ENCODE peak calls at places on chromosome 15, in eight cellular contexts. One of them, this sample, is unnamed.
A peak's percentile ranks its signal among the peaks of the same experiment; 100 is the strongest.

GRCh38 chr15:78263351-78263781 is 996 bp upstream of the DNAJA4 start:
- DNase-seq in AG10803: no peak
- DNase-seq in hepatocyte: no peak
- DNase-seq in foreskin fibroblast: no peak
- DNase-seq in cardiac muscle cell: no peak
- DNase-seq in endothelial cell: no peak
- DNase-seq in sigmoid colon: no peak
- DNase-seq in GM10248: no peak
- DNase-seq in this sample: no peak

GRCh38 chr15:66985653-66986052 is 79.7 kb upstream of the SMAD3 start:
- DNase-seq in AG10803: no peak
- DNase-seq in hepatocyte: no peak
- DNase-seq in foreskin fibroblast: no peak
- DNase-seq in cardiac muscle cell: no peak
- DNase-seq in endothelial cell: no peak
- DNase-seq in sigmoid colon: no peak
- DNase-seq in GM10248: no peak
- DNase-seq in this sample: no peak

GRCh38 chr15:101489236-101489632 is 273 bp downstream of the PCSK6 start:
- DNase-seq in AG10803: no peak
- DNase-seq in hepatocyte: peak; percentile 73
- DNase-seq in foreskin fibroblast: peak; percentile 26
- DNase-seq in cardiac muscle cell: peak; percentile 73
- DNase-seq in endothelial cell: peak; percentile 44
- DNase-seq in sigmoid colon: no peak
- DNase-seq in GM10248: peak; percentile 64
- DNase-seq in this sample: no peak

GRCh38 chr15:52668133-52668532 is 11.1 kb downstream of the ATOSA start:
- DNase-seq in AG10803: no peak
- DNase-seq in hepatocyte: no peak
- DNase-seq in foreskin fibroblast: peak; percentile 14
- DNase-seq in cardiac muscle cell: no peak
- DNase-seq in endothelial cell: no peak
- DNase-seq in sigmoid colon: no peak
- DNase-seq in GM10248: no peak
- DNase-seq in this sample: no peak

GRCh38 chr15:57647791-57648130 is 56.1 kb downstream of the MYZAP start:
- DNase-seq in AG10803: no peak
- DNase-seq in hepatocyte: peak; percentile 76
- DNase-seq in foreskin fibroblast: peak; percentile 78
- DNase-seq in cardiac muscle cell: peak; percentile 53
- DNase-seq in endothelial cell: no peak
- DNase-seq in sigmoid colon: no peak
- DNase-seq in GM10248: no peak
- DNase-seq in this sample: no peak

GRCh38 chr15:66763186-66764066 is 61.4 kb downstream of the SMAD6 start:
- DNase-seq in AG10803: peak; percentile 62
- DNase-seq in hepatocyte: peak; percentile 61
- DNase-seq in foreskin fibroblast: peak; percentile 48
- DNase-seq in cardiac muscle cell: peak; percentile 76
- DNase-seq in endothelial cell: no peak
- DNase-seq in sigmoid colon: peak; percentile 87
- DNase-seq in GM10248: no peak
- DNase-seq in this sample: no peak

GRCh38 chr15:90617668-90618097 is 88.0 kb downstream of the CRTC3 start:
- DNase-seq in AG10803: no peak
- DNase-seq in hepatocyte: no peak
- DNase-seq in foreskin fibroblast: no peak
- DNase-seq in cardiac muscle cell: no peak
- DNase-seq in endothelial cell: no peak
- DNase-seq in sigmoid colon: no peak
- DNase-seq in GM10248: no peak
- DNase-seq in this sample: no peak

GRCh38 chr15:98515186-98515585 is 133.2 kb upstream of the IGF1R start:
- DNase-seq in AG10803: no peak
- DNase-seq in hepatocyte: no peak
- DNase-seq in foreskin fibroblast: no peak
- DNase-seq in cardiac muscle cell: no peak
- DNase-seq in endothelial cell: no peak
- DNase-seq in sigmoid colon: no peak
- DNase-seq in GM10248: no peak
- DNase-seq in this sample: no peak

GRCh38 chr15:70632981-70633380 is 130.4 kb downstream of the UACA start:
- DNase-seq in AG10803: no peak
- DNase-seq in hepatocyte: no peak
- DNase-seq in foreskin fibroblast: no peak
- DNase-seq in cardiac muscle cell: no peak
- DNase-seq in endothelial cell: no peak
- DNase-seq in sigmoid colon: no peak
- DNase-seq in GM10248: no peak
- DNase-seq in this sample: no peak

GRCh38 chr15:35545825-35546580 is at the start of gene DPH6:
- DNase-seq in AG10803: peak; percentile 84
- DNase-seq in hepatocyte: peak; percentile 90
- DNase-seq in foreskin fibroblast: peak; percentile 91
- DNase-seq in cardiac muscle cell: peak; percentile 89
- DNase-seq in endothelial cell: peak; percentile 82
- DNase-seq in sigmoid colon: peak; percentile 90
- DNase-seq in GM10248: peak; percentile 78
- DNase-seq in this sample: peak; percentile 81

GRCh38 chr15:80070840-80071239 is 11.4 kb downstream of the ZFAND6 start:
- DNase-seq in AG10803: peak; percentile 66
- DNase-seq in hepatocyte: no peak
- DNase-seq in foreskin fibroblast: peak; percentile 45
- DNase-seq in cardiac muscle cell: peak; percentile 41
- DNase-seq in endothelial cell: no peak
- DNase-seq in sigmoid colon: no peak
- DNase-seq in GM10248: no peak
- DNase-seq in this sample: no peak

GRCh38 chr15:39455502-39455991 is 125.3 kb upstream of the THBS1 start:
- DNase-seq in AG10803: peak; percentile 85
- DNase-seq in hepatocyte: peak; percentile 65
- DNase-seq in foreskin fibroblast: peak; percentile 92
- DNase-seq in cardiac muscle cell: no peak
- DNase-seq in endothelial cell: no peak
- DNase-seq in sigmoid colon: no peak
- DNase-seq in GM10248: no peak
- DNase-seq in this sample: no peak

GRCh38 chr15:69963375-69963774 is 134.3 kb downstream of the TLE3 start:
- DNase-seq in AG10803: no peak
- DNase-seq in hepatocyte: no peak
- DNase-seq in foreskin fibroblast: no peak
- DNase-seq in cardiac muscle cell: no peak
- DNase-seq in endothelial cell: no peak
- DNase-seq in sigmoid colon: no peak
- DNase-seq in GM10248: no peak
- DNase-seq in this sample: no peak

GRCh38 chr15:36658321-36658720 is 78.9 kb downstream of the CDIN1 start:
- DNase-seq in AG10803: peak; percentile 71
- DNase-seq in hepatocyte: no peak
- DNase-seq in foreskin fibroblast: peak; percentile 78
- DNase-seq in cardiac muscle cell: no peak
- DNase-seq in endothelial cell: no peak
- DNase-seq in sigmoid colon: no peak
- DNase-seq in GM10248: no peak
- DNase-seq in this sample: no peak

GRCh38 chr15:62977952-62978811 is 64.4 kb upstream of the TPM1 start:
- DNase-seq in AG10803: peak; percentile 91
- DNase-seq in hepatocyte: no peak
- DNase-seq in foreskin fibroblast: peak; percentile 56
- DNase-seq in cardiac muscle cell: no peak
- DNase-seq in endothelial cell: no peak
- DNase-seq in sigmoid colon: no peak
- DNase-seq in GM10248: no peak
- DNase-seq in this sample: no peak

GRCh38 chr15:94792166-94792565 is 560.8 kb downstream of the MCTP2 start:
- DNase-seq in AG10803: no peak
- DNase-seq in hepatocyte: no peak
- DNase-seq in foreskin fibroblast: peak; percentile 20
- DNase-seq in cardiac muscle cell: no peak
- DNase-seq in endothelial cell: no peak
- DNase-seq in sigmoid colon: no peak
- DNase-seq in GM10248: no peak
- DNase-seq in this sample: no peak

GRCh38 chr15:90620379-90621134 is 90.8 kb downstream of the CRTC3 start:
- DNase-seq in AG10803: no peak
- DNase-seq in hepatocyte: no peak
- DNase-seq in foreskin fibroblast: no peak
- DNase-seq in cardiac muscle cell: no peak
- DNase-seq in endothelial cell: no peak
- DNase-seq in sigmoid colon: no peak
- DNase-seq in GM10248: peak; percentile 84
- DNase-seq in this sample: no peak

DNA sequence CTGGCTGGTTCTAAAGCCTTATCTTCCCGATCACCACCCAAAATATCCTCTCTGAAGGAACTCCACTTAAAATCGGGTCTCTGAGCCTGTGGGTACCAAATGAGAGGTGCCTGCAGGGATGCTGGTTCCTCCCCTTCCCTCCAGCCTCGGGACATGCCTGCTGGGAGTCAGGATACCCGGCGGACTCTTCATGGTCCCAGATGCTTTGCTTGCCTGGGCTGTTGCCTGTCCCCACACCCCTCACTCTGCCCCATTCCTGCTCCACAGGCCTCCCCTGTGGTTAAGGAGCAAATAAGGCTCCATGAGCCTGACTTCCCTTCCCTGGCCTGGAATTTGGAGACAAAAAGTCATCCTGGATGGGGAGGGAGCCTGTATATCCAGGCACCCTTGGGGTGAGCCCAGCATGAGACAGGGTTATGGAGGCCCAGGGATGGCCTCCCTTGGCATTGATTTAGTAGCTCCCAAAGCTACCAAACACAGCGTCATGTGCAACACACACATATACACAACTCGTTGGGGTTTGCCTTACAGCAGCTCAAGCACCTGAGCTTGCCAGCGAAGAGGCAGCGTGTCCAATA is 12.3 kb upstream of the CORO2B start:
- DNase-seq in AG10803: no peak
- DNase-seq in hepatocyte: no peak
- DNase-seq in foreskin fibroblast: no peak
- DNase-seq in cardiac muscle cell: no peak
- DNase-seq in endothelial cell: no peak
- DNase-seq in sigmoid colon: peak; percentile 43
- DNase-seq in GM10248: no peak
- DNase-seq in this sample: no peak
- TF ChIP-seq CTCF in AG10803: no peak
- TF ChIP-seq CTCF in hepatocyte: no peak
- TF ChIP-seq CTCF in foreskin fibroblast: no peak
- TF ChIP-seq CTCF in cardiac muscle cell: no peak
- TF ChIP-seq CTCF in endothelial cell: no peak
- TF ChIP-seq CTCF in sigmoid colon: no peak
- TF ChIP-seq CTCF in GM10248: no peak
- TF ChIP-seq CTCF in this sample: no peak

GRCh38 chr15:44593042-44593736 is 56.2 kb downstream of the EIF3J start:
- DNase-seq in AG10803: no peak
- DNase-seq in hepatocyte: no peak
- DNase-seq in foreskin fibroblast: peak; percentile 16
- DNase-seq in cardiac muscle cell: no peak
- DNase-seq in endothelial cell: no peak
- DNase-seq in sigmoid colon: no peak
- DNase-seq in GM10248: no peak
- DNase-seq in this sample: no peak
- TF ChIP-seq CTCF in AG10803: peak; percentile 47
- TF ChIP-seq CTCF in hepatocyte: peak; percentile 49
- TF ChIP-seq CTCF in foreskin fibroblast: peak; percentile 47
- TF ChIP-seq CTCF in cardiac muscle cell: peak; percentile 55
- TF ChIP-seq CTCF in endothelial cell: peak; percentile 41
- TF ChIP-seq CTCF in sigmoid colon: no peak
- TF ChIP-seq CTCF in GM10248: peak; percentile 32
- TF ChIP-seq CTCF in this sample: peak; percentile 54

GRCh38 chr15:55403531-55403930 is 4.6 kb downstream of the CCPG1 start:
- DNase-seq in AG10803: peak; percentile 69
- DNase-seq in hepatocyte: peak; percentile 7
- DNase-seq in foreskin fibroblast: peak; percentile 33
- DNase-seq in cardiac muscle cell: no peak
- DNase-seq in endothelial cell: no peak
- DNase-seq in sigmoid colon: no peak
- DNase-seq in GM10248: no peak
- DNase-seq in this sample: no peak

GRCh38 chr15:55402707-55403106 is 5.5 kb downstream of the CCPG1 start:
- DNase-seq in AG10803: peak; percentile 53
- DNase-seq in hepatocyte: no peak
- DNase-seq in foreskin fibroblast: peak; percentile 7
- DNase-seq in cardiac muscle cell: no peak
- DNase-seq in endothelial cell: no peak
- DNase-seq in sigmoid colon: no peak
- DNase-seq in GM10248: no peak
- DNase-seq in this sample: no peak

GRCh38 chr15:55407631-55407948 is 569 bp downstream of the CCPG1 start:
- DNase-seq in AG10803: no peak
- DNase-seq in hepatocyte: no peak
- DNase-seq in foreskin fibroblast: no peak
- DNase-seq in cardiac muscle cell: no peak
- DNase-seq in endothelial cell: no peak
- DNase-seq in sigmoid colon: no peak
- DNase-seq in GM10248: no peak
- DNase-seq in this sample: no peak

GRCh38 chr15:55407949-55408766 is at the start of the genes CCPG1 and PIERCE2:
- DNase-seq in AG10803: peak; percentile 96
- DNase-seq in hepatocyte: peak; percentile 96
- DNase-seq in foreskin fibroblast: peak; percentile 98
- DNase-seq in cardiac muscle cell: peak; percentile 95
- DNase-seq in endothelial cell: peak; percentile 95
- DNase-seq in sigmoid colon: peak; percentile 95
- DNase-seq in GM10248: peak; percentile 94
- DNase-seq in this sample: peak; percentile 91
- TF ChIP-seq CTCF in AG10803: peak; percentile 61
- TF ChIP-seq CTCF in hepatocyte: peak; percentile 51
- TF ChIP-seq CTCF in foreskin fibroblast: peak; percentile 58
- TF ChIP-seq CTCF in cardiac muscle cell: peak; percentile 73
- TF ChIP-seq CTCF in endothelial cell: peak; percentile 92
- TF ChIP-seq CTCF in sigmoid colon: peak; percentile 92
- TF ChIP-seq CTCF in GM10248: peak; percentile 42
- TF ChIP-seq CTCF in this sample: peak; percentile 73

DNA sequence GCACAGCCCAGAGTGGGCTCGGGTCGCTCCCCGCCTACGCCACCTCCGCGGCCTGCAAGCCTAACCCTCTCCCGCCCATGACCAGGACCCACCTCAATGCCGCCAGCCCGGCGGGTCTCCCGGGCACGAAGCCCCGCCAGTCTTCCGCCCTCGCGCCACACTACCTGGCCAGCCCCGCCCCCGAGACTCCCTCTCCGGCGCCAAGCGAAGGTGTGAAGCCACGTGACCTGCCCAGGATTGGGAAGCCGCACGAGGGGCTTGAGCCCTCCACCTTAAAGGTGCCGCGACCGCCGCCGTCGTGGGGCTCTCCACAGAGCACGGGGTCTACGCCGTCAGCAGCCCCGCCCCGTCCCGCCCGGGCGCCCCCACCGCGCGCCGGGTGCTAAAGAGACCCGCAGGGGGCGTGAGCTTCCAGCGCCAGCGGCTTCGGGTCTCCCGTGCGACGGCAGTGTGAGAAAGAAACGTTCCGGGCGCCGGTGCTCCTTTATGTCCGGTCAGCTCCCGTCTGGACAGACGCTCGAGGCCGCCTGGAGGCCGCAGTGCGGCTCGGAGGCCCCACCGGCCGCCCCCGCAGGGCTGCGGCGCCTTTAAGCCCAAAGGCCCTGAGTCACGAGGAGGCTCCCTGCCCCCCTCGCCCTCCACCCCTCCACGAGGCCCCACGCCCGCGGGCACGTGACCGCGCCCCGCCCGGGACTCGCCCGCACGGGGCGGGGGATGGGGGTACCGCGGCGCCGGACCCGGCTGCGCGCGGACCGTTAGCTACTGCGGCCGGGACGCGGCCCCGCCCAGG is at the start of gene CPEB1:
- DNase-seq in AG10803: peak; percentile 35
- DNase-seq in hepatocyte: peak; percentile 68
- DNase-seq in foreskin fibroblast: peak; percentile 88
- DNase-seq in cardiac muscle cell: peak; percentile 45
- DNase-seq in endothelial cell: peak; percentile 30
- DNase-seq in sigmoid colon: peak; percentile 88
- DNase-seq in GM10248: peak; percentile 41
- DNase-seq in this sample: no peak
- TF ChIP-seq CTCF in AG10803: no peak
- TF ChIP-seq CTCF in hepatocyte: peak; percentile 11
- TF ChIP-seq CTCF in foreskin fibroblast: no peak
- TF ChIP-seq CTCF in cardiac muscle cell: peak; percentile 27
- TF ChIP-seq CTCF in endothelial cell: no peak
- TF ChIP-seq CTCF in sigmoid colon: no peak
- TF ChIP-seq CTCF in GM10248: no peak
- TF ChIP-seq CTCF in this sample: peak; percentile 35

This sample was measured in progenitor cell of endocrine pancreas.